ENCODE peak calls at places on chromosomes 16 and 17, in five cellular contexts. Z is transverse colon; I is sigmoid colon; F is CD4-positive, alpha-beta memory T cell; U is stomach. P is an unnamed sample.
A peak's percentile ranks its signal among the peaks of the same experiment; 100 is the strongest.

GRCh38 chr16:1913327-1914083 is 4.7 kb downstream of the HS3ST6 start:
- DNase-seq in U (peak; percentile 83), I (no peak), F (no peak), Z (peak; percentile 91), P (no peak)

GRCh38 chr16:30535777-30536190 is 1.1 kb upstream of the ZNF747 start:
- DNase-seq in I (peak; percentile 90), U (peak; percentile 78), F (peak; percentile 53), Z (peak; percentile 84), P (peak; percentile 89)

GRCh38 chr16:84617068-84617630 is 729 bp downstream of the COTL1 start:
- DNase-seq in I (peak; percentile 77), F (peak; percentile 51), U (peak; percentile 45), Z (peak; percentile 59), P (no peak)

GRCh38 chr17:77741109-77741508 is 217.4 kb upstream of the TNRC6C start:
- DNase-seq in I (peak; percentile 25), Z (no peak), U (no peak), F (peak; percentile 6), P (no peak)

GRCh38 chr17:47847341-47848197 is 3.4 kb downstream of the SP6 start:
- DNase-seq in Z (no peak), F (no peak), I (no peak), U (no peak), P (no peak)

GRCh38 chr16:82603784-82604411 is 22.9 kb upstream of the CDH13 start:
- DNase-seq in U (peak; percentile 35), I (no peak), F (no peak), Z (peak; percentile 29), P (peak; percentile 47)

GRCh38 chr17:12256380-12256995 is 235.8 kb downstream of the MAP2K4 start:
- DNase-seq in U (peak; percentile 53), I (peak; percentile 74), Z (peak; percentile 18), F (no peak), P (peak; percentile 45)

GRCh38 chr16:80580109-80580832 is 39.5 kb downstream of the DYNLRB2 start:
- DNase-seq in U (no peak), Z (no peak), F (peak; percentile 60), I (no peak), P (no peak)

GRCh38 chr16:75262104-75262799 is 10.8 kb upstream of the BCAR1 start:
- DNase-seq in F (no peak), I (peak; percentile 71), Z (peak; percentile 77), U (peak; percentile 60), P (peak; percentile 79)

GRCh38 chr16:68564367-68564985 is 25.4 kb downstream of the ZFP90 start:
- DNase-seq in F (no peak), I (no peak), Z (no peak), U (no peak), P (no peak)

GRCh38 chr17:49071106-49071505 is 61.5 kb upstream of the B4GALNT2 start:
- DNase-seq in F (no peak), U (no peak), I (no peak), Z (no peak), P (no peak)

GRCh38 chr16:8571061-8571596 is 19.2 kb downstream of the TMEM114 start:
- DNase-seq in Z (no peak), U (no peak), F (no peak), I (no peak), P (no peak)

GRCh38 chr17:2062571-2063183 is 7.8 kb downstream of the HIC1 start:
- DNase-seq in F (no peak), Z (no peak), U (no peak), I (peak; percentile 75), P (peak; percentile 79)

GRCh38 chr17:13140750-13141149 is 122.9 kb upstream of the ELAC2 start:
- DNase-seq in U (no peak), F (no peak), I (no peak), Z (no peak), P (no peak)

GRCh38 chr16:3957344-3957980 is 76.9 kb upstream of the CREBBP start:
- DNase-seq in I (no peak), F (no peak), Z (no peak), U (no peak), P (no peak)
- H3K4me1 ChIP-seq in I (peaks cover 13% of the 10 kb centered on the region), F (peaks cover 12% of the 10 kb centered on the region), Z (peaks cover 6% of the 10 kb centered on the region), U (peaks cover 24% of the 10 kb centered on the region), P (peaks cover 3% of the 10 kb centered on the region)

GRCh38 chr16:10126686-10127085 is 55.5 kb downstream of the GRIN2A start:
- DNase-seq in Z (no peak), I (no peak), U (no peak), F (no peak), P (no peak)

GRCh38 chr16:10128397-10129258 is 53.6 kb downstream of the GRIN2A start:
- DNase-seq in I (no peak), F (no peak), U (no peak), Z (no peak), P (no peak)

DNA sequence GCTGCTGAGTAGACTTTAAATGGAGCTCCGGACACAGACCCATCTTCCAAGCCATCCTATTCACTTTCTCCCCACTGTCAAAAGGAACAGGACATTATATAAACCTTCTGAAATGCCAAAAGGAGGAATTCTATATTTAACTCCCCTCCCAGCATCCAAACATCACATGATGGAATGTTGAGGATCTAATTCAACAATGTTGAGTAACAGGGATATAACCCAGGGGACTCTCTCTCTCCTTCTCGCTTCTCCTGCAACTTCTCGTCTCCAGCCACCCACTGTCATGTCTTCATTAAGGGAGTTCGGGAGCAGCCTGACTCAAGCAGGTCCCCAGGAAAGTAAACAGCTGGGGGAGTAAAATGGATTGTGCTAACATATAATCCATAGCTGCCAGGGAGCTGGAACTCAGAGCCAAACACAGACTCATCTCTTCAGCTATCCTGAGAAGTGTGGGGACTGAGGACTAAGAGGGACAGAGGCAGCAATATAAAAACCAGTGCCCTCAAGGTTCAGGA is 51.7 kb downstream of the GRIN2A start:
- DNase-seq in I (no peak), F (no peak), U (no peak), Z (no peak), P (no peak)
- H3K27ac ChIP-seq in I (peak overlapping the region; percentile 15), F (no peak overlapping the region), U (peak overlapping the region; percentile 54), Z (peak overlapping the region; percentile 12), P (no peak overlapping the region)

GRCh38 chr17:68579194-68579900 is 21.8 kb downstream of the FAM20A start:
- DNase-seq in I (no peak), U (no peak), F (no peak), Z (no peak), P (no peak)
- H3K4me1 ChIP-seq in I (no peaks in the 10 kb centered on the region), U (peaks cover 26% of the 10 kb centered on the region), F (no peaks in the 10 kb centered on the region), Z (no peaks in the 10 kb centered on the region), P (peaks cover 5% of the 10 kb centered on the region)

DNA sequence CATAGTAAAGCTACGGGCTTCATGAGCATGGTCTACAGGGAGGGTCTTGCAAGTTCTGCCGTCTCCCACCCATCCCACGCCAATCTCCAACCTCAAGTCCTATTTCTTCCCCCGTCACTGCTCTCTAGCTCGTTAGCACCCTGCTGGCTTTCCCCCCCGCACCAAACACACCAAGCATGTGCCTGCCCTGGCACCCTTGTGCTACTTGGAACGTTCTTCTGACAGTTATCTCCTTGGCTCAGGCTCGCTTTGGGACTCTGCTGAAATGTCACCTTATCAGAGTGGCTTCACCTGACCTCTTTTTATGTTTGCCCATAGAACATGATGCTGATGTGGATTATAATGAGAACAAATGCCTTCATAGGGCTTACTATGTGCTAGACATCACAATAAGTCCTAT is 21.9 kb downstream of the GLYR1 start:
- DNase-seq in Z (no peak), U (no peak), I (no peak), F (no peak), P (no peak)
- H3K27ac ChIP-seq in Z (no peak overlapping the region), U (no peak overlapping the region), I (no peak overlapping the region), F (no peak overlapping the region), P (peak overlapping the region; percentile 76)

GRCh38 chr16:522320-523096 is 5.0 kb upstream of the CAPN15 start:
- DNase-seq in F (no peak), I (no peak), U (no peak), Z (no peak), P (peak; percentile 74)

GRCh38 chr16:525123-525519 is 2.4 kb upstream of the CAPN15 start:
- DNase-seq in Z (no peak), F (no peak), U (no peak), I (no peak), P (no peak)

GRCh38 chr16:525520-526180 is 1.9 kb upstream of the CAPN15 start:
- DNase-seq in Z (no peak), U (no peak), I (no peak), F (no peak), P (no peak)

GRCh38 chr16:523097-523741 is 4.3 kb upstream of the CAPN15 start:
- DNase-seq in F (no peak), I (no peak), U (no peak), Z (no peak), P (no peak)

GRCh38 chr16:524274-525011 is 3.1 kb upstream of the CAPN15 start:
- DNase-seq in U (no peak), I (no peak), Z (no peak), F (no peak), P (no peak)
- H3K4me1 ChIP-seq in U (peaks cover 51% of the 10 kb centered on the region), I (peaks cover 32% of the 10 kb centered on the region), Z (peaks cover 42% of the 10 kb centered on the region), F (peaks cover 28% of the 10 kb centered on the region), P (peaks cover 17% of the 10 kb centered on the region)

GRCh38 chr17:37598145-37598544 is 11.1 kb downstream of the SYNRG start:
- DNase-seq in F (no peak), U (no peak), Z (no peak), I (no peak), P (no peak)
- H3K27ac ChIP-seq in F (no peak overlapping the region), U (no peak overlapping the region), Z (no peak overlapping the region), I (no peak overlapping the region), P (no peak overlapping the region)